ENCODE peak calls at places on chromosomes 2 and 18, in nine cellular contexts. F is ovary, W is NB4, A is Peyer's patch, Z is adrenal gland, D is body of pancreas, R is endothelial cell of umbilical vein, E is A549, Q is spleen. M is an unnamed sample.
A peak's percentile ranks its signal among the peaks of the same experiment; 100 is the strongest.

GRCh38 chr2:123040506-123040905 is 984.6 kb upstream of the CNTNAP5 start:
- DNase-seq in D (no peak), F (no peak), E (no peak), W (no peak), R (no peak), A (no peak), Q (no peak), Z (no peak), M (no peak)

GRCh38 chr2:32801741-32802140 is 145.0 kb upstream of the LTBP1 start:
- DNase-seq in W (no peak), Q (no peak), A (no peak), Z (no peak), D (no peak), F (no peak), E (no peak), R (no peak), M (no peak)

GRCh38 chr2:47360937-47361336 is 42.0 kb upstream of the MSH2 start:
- DNase-seq in D (no peak), Q (no peak), E (peak; percentile 79), A (peak; percentile 77), W (no peak), R (no peak), F (no peak), Z (no peak), M (no peak)

GRCh38 chr18:45974088-45974536 is 7.0 kb upstream of the EPG5 start:
- DNase-seq in A (peak; percentile 88), F (no peak), R (peak; percentile 71), D (peak; percentile 71), W (peak; percentile 86), Q (no peak), E (peak; percentile 74), Z (peak; percentile 66), M (no peak)

GRCh38 chr18:48999569-48999968 is 48.8 kb upstream of the SMAD7 start:
- DNase-seq in E (no peak), Z (no peak), Q (no peak), D (no peak), R (no peak), A (no peak), F (no peak), W (no peak), M (no peak)

GRCh38 chr2:113272463-113272862 is 6.3 kb downstream of the PAX8 start:
- DNase-seq in E (no peak), D (no peak), Q (no peak), W (no peak), A (no peak), F (no peak), Z (no peak), R (no peak), M (no peak)

GRCh38 chr2:172845008-172845670 is 109.5 kb downstream of the RAPGEF4 start:
- DNase-seq in F (no peak), Z (no peak), R (no peak), E (no peak), D (no peak), Q (no peak), W (peak; percentile 11), A (no peak), M (no peak)

GRCh38 chr2:105442056-105442455 is 43.2 kb upstream of the FHL2 start:
- DNase-seq in D (no peak), E (no peak), Z (no peak), R (no peak), W (no peak), A (no peak), F (no peak), Q (no peak), M (no peak)

GRCh38 chr2:196453613-196454047 is 185.9 kb upstream of the CCDC150 start:
- DNase-seq in R (peak; percentile 78), D (peak; percentile 38), F (no peak), A (peak; percentile 62), Z (peak; percentile 48), Q (no peak), W (peak; percentile 66), E (peak; percentile 59), M (no peak)

GRCh38 chr2:219687266-219687665 is 59.8 kb downstream of the SLC4A3 start:
- DNase-seq in R (no peak), F (no peak), Q (no peak), E (no peak), Z (no peak), A (no peak), W (no peak), D (no peak), M (no peak)

GRCh38 chr2:219688560-219689445 is 61.4 kb downstream of the SLC4A3 start:
- DNase-seq in W (no peak), E (no peak), Z (no peak), Q (no peak), A (no peak), F (peak; percentile 61), R (no peak), D (no peak), M (no peak)

GRCh38 chr2:219681301-219682290 is 54.2 kb downstream of the SLC4A3 start:
- DNase-seq in Z (no peak), A (no peak), R (no peak), Q (no peak), D (no peak), W (no peak), E (no peak), F (no peak), M (no peak)

GRCh38 chr2:219687882-219688559 is 60.6 kb downstream of the SLC4A3 start:
- DNase-seq in E (no peak), A (no peak), F (no peak), W (no peak), Z (no peak), Q (no peak), R (no peak), D (peak; percentile 20), M (no peak)

GRCh38 chr2:219684721-219685689 is 57.6 kb downstream of the SLC4A3 start:
- DNase-seq in W (peak; percentile 68), Q (peak; percentile 84), Z (peak; percentile 62), A (peak; percentile 72), D (peak; percentile 81), R (no peak), F (peak; percentile 85), E (no peak), M (no peak)
- TF ChIP-seq POLR2A in W (peak; percentile 13), Q (no peak), Z (no peak), A (peak; percentile 14), D (peak; percentile 68), R (no peak), F (peak; percentile 10), E (no peak), M (no peak)

GRCh38 chr2:12870692-12871091 is 154.0 kb downstream of the TRIB2 start:
- DNase-seq in W (no peak), F (no peak), E (no peak), Z (no peak), D (no peak), R (no peak), A (no peak), Q (no peak), M (no peak)
- TF ChIP-seq POLR2A in W (no peak), F (no peak), E (no peak), Z (no peak), D (no peak), R (no peak), A (no peak), Q (no peak), M (no peak)

DNA sequence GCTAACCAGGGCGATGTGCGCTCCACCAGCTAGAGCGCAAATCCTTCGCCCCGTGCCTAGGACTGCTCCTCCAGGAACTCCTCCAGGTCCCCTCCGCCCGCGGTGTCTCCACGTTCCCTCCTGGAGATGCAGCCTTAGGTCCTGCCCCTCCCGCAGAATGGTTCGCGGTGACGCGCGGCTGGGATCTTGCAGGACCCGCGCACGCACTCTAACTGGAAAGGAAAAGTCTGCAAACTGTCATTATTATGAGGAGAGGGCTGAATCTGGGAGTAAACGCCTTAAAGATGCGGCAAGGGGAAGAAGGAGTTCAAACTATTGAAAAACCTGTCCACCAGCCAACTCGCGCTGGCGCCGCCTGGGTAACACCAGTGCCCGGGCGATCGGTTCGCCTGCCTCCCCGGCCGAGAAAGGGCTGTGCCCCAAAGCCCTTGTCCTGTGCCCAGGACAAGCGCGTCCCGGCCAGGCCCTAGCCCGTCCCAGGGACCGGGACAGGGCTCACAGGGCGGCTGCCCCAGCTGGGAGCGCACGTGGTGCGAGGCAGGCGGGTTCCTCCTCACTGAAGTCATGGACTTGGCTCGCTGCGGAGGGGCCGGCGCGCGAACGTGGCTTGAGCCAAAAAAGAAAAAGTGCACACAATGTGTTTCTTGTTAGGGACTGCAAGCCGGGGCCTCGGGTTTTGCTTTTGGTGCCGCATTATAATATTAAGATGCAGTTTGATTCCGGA is 5.5 kb upstream of the ID2 start:
- DNase-seq in E (no peak), Z (peak; percentile 68), R (peak; percentile 39), Q (peak; percentile 87), D (peak; percentile 80), A (peak; percentile 84), W (no peak), F (peak; percentile 90), M (peak; percentile 96)
- TF ChIP-seq POLR2A in E (no peak), Z (no peak), R (no peak), Q (no peak), D (peak; percentile 56), A (peak; percentile 32), W (no peak), F (no peak), M (no peak)

GRCh38 chr2:8679567-8679826 is 2.4 kb upstream of the ID2 start:
- DNase-seq in D (no peak), W (no peak), A (no peak), R (no peak), F (no peak), Q (no peak), E (no peak), Z (no peak), M (no peak)

GRCh38 chr2:8681786-8682692 is at the start of gene ID2:
- DNase-seq in Z (peak; percentile 100), A (peak; percentile 99), R (peak; percentile 99), W (peak; percentile 99), Q (peak; percentile 98), D (peak; percentile 99), E (peak; percentile 99), F (peak; percentile 100), M (peak; percentile 99)

GRCh38 chr2:8679827-8680731 is 1.8 kb upstream of the ID2 start:
- DNase-seq in E (peak; percentile 95), R (peak; percentile 71), Q (no peak), F (no peak), W (no peak), Z (peak; percentile 68), D (peak; percentile 90), A (peak; percentile 82), M (no peak)

GRCh38 chr2:8682719-8683667 is 1.1 kb downstream of the ID2 start:
- DNase-seq in F (no peak), Q (peak; percentile 88), D (peak; percentile 44), W (peak; percentile 66), Z (peak; percentile 63), E (peak; percentile 51), A (peak; percentile 74), R (peak; percentile 57), M (no peak)

DNA sequence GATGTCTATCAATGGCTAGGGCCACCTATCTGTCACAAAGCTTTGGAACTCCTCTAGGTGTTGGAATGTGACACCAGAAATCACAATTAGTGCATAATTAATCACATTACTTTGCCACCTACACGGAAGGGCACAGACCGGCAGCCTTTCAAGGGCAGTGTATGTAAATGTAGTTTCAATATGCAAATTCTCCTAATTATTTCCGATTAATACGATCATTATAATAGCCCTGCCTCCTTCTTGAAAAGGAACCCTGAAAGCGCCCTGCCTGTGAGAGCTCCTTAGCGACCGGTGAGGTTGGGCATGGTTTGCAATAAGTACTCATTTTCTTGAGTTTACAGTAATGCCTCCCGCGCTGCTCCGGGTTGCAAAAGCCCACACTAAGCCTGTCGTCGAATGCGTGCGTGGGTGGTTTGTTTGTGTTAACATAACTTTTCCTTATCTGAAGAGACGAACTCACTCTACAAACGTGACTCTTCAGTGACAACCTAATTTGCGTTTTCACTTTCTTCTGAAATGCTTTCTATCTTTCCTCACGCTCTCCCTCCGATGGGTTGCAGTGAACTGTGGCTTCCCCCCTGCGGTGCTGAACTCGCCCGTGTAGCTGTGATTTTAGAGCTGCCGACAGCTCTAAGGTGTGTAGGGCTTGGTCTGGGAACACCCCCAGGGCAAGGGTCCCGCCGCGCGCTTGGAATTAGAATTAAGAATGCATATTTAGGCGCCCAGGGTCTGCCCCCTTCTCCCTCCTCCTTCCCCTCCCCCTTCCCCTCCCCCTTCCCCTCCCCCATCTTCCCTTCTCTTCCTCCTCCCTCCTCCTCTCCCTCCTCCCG is 710 bp upstream of the ID2 start:
- DNase-seq in D (peak; percentile 65), Q (peak; percentile 89), Z (peak; percentile 76), F (peak; percentile 66), W (peak; percentile 69), R (peak; percentile 62), E (peak; percentile 80), A (peak; percentile 84), M (peak; percentile 86)
- TF ChIP-seq POLR2A in D (no peak), Q (no peak), Z (peak; percentile 71), F (no peak), W (no peak), R (no peak), E (peak; percentile 23), A (peak; percentile 76), M (peak; percentile 17)

M was measured in suprapubic skin.